ENCODE peak calls at places on chromosomes 6 and 20, in four cellular contexts. D, Y, G and R are unnamed samples.

GRCh38 chr6:166058064-166058739 is 109.4 kb downstream of the TBXT start:
- DNase-seq in G (peak), Y (no peak), D (no peak), R (no peak)

GRCh38 chr6:8392569-8392968 is 42.8 kb downstream of the SLC35B3 start:
- DNase-seq in D (no peak), G (no peak), Y (no peak), R (no peak)

GRCh38 chr20:59836768-59837167 is 96.7 kb downstream of the SYCP2 start:
- DNase-seq in G (no peak), D (no peak), Y (no peak), R (no peak)

GRCh38 chr6:159931112-159931511 is 37.8 kb upstream of the IGF2R start:
- DNase-seq in Y (no peak), G (no peak), D (no peak), R (no peak)

GRCh38 chr20:23120936-23121765 is 35.0 kb upstream of the CD93 start:
- DNase-seq in D (no peak), Y (no peak), G (no peak), R (peak)

GRCh38 chr20:50580842-50581544 is 70.8 kb downstream of the PTPN1 start:
- DNase-seq in Y (no peak), G (no peak), D (no peak), R (no peak)

GRCh38 chr6:112939543-112939942 is 592.4 kb downstream of the RFPL4B start:
- DNase-seq in G (no peak), D (no peak), Y (no peak), R (no peak)

GRCh38 chr6:148989585-148989984 is 242.8 kb downstream of the UST start:
- DNase-seq in G (no peak), D (no peak), Y (no peak), R (no peak)

GRCh38 chr6:108621117-108621516 is 60.4 kb downstream of the FOXO3 start:
- DNase-seq in Y (no peak), D (peak), G (no peak), R (peak)

GRCh38 chr6:78538002-78538401 is 329.3 kb upstream of the IRAK1BP1 start:
- DNase-seq in G (no peak), D (no peak), Y (no peak), R (no peak)

GRCh38 chr20:62772994-62773858 is 23.0 kb upstream of the MRGBP start:
- DNase-seq in D (no peak), Y (no peak), G (no peak), R (no peak)

GRCh38 chr6:43992783-43993505 is 134.3 kb downstream of the MRPL14 start:
- DNase-seq in G (no peak), Y (no peak), D (peak), R (peak)

GRCh38 chr6:7865811-7866210 is 44.8 kb downstream of the TXNDC5 start:
- DNase-seq in G (no peak), Y (no peak), D (no peak), R (no peak)

GRCh38 chr20:49541733-49542513 is 26.0 kb downstream of the PTGIS start:
- DNase-seq in G (peak), Y (peak), D (peak), R (peak)

GRCh38 chr6:129744201-129744879 is 34.4 kb upstream of the ARHGAP18 start:
- DNase-seq in G (peak), D (no peak), Y (peak), R (peak)

GRCh38 chr20:50434653-50435396 is 75.4 kb upstream of the PTPN1 start:
- DNase-seq in G (no peak), D (no peak), Y (no peak), R (no peak)

GRCh38 chr6:162082520-162082919 is 645.0 kb downstream of the PRKN start:
- DNase-seq in D (no peak), G (no peak), Y (no peak), R (no peak)

GRCh38 chr20:11906626-11907480 is 10.8 kb upstream of the BTBD3 start:
- DNase-seq in Y (no peak), G (no peak), D (no peak), R (no peak)

GRCh38 chr6:85920782-85921181 is 278.1 kb upstream of the SYNCRIP start:
- DNase-seq in Y (no peak), D (peak), G (no peak), R (no peak)

GRCh38 chr6:9388596-9388995 is 953.3 kb upstream of the SLC35B3 start:
- DNase-seq in G (no peak), D (no peak), Y (no peak), R (no peak)

GRCh38 chr6:116115781-116116180 is 10.2 kb downstream of the COL10A1 start:
- DNase-seq in G (no peak), Y (no peak), D (no peak), R (no peak)

GRCh38 chr6:105900120-105900937 is 185.8 kb upstream of the PRDM1 start:
- DNase-seq in G (no peak), Y (no peak), D (no peak), R (no peak)

GRCh38 chr6:44000164-44000842 is 126.9 kb downstream of the MRPL14 start:
- DNase-seq in Y (no peak), G (peak), D (no peak), R (no peak)

GRCh38 chr6:121485359-121485809 is 49.9 kb downstream of the GJA1 start:
- DNase-seq in D (no peak), G (no peak), Y (no peak), R (no peak)

GRCh38 chr6:33314515-33314942 is 651 bp upstream of the TAPBP start:
- DNase-seq in D (peak), Y (peak), G (peak), R (peak)

GRCh38 chr6:143872211-143872610 is 7.9 kb downstream of the ZC2HC1B start:
- DNase-seq in G (no peak), D (no peak), Y (no peak), R (no peak)

GRCh38 chr6:1726341-1726763 is 116.6 kb downstream of the FOXC1 start:
- DNase-seq in G (no peak), Y (no peak), D (no peak), R (no peak)

GRCh38 chr6:105263685-105264298 is 84.0 kb upstream of the POPDC3 start:
- DNase-seq in D (peak), G (no peak), Y (no peak), R (no peak)

GRCh38 chr20:31869942-31870702 is at the start of the genes DUSP15 and TTLL9:
- DNase-seq in Y (no peak), G (peak), D (peak), R (no peak)

GRCh38 chr6:93584280-93584679 is 164.9 kb upstream of the EPHA7 start:
- DNase-seq in D (no peak), Y (no peak), G (no peak), R (no peak)

GRCh38 chr6:2970034-2970685 is 1.2 kb downstream of the SERPINB6 start:
- DNase-seq in D (no peak), G (no peak), Y (no peak), R (no peak)

GRCh38 chr6:163651910-163652309 is 237.4 kb downstream of the QKI start:
- DNase-seq in Y (no peak), G (no peak), D (no peak), R (no peak)

GRCh38 chr6:157326979-157327378 is 3.7 kb upstream of the TMEM242 start:
- DNase-seq in D (no peak), G (no peak), Y (no peak), R (no peak)

GRCh38 chr6:34246563-34247391 is 2.0 kb downstream of the SMIM29 start:
- DNase-seq in D (no peak), G (peak), Y (no peak), R (peak)

GRCh38 chr6:113281014-113281810 is 575.9 kb upstream of the MARCKS start:
- DNase-seq in Y (no peak), D (no peak), G (no peak), R (no peak)

GRCh38 chr6:112951829-112952228 is 604.7 kb downstream of the RFPL4B start:
- DNase-seq in D (no peak), G (no peak), Y (no peak), R (no peak)

GRCh38 chr6:144066255-144066654 is 29.1 kb downstream of the SF3B5 start:
- DNase-seq in Y (no peak), G (no peak), D (no peak), R (no peak)

DNA sequence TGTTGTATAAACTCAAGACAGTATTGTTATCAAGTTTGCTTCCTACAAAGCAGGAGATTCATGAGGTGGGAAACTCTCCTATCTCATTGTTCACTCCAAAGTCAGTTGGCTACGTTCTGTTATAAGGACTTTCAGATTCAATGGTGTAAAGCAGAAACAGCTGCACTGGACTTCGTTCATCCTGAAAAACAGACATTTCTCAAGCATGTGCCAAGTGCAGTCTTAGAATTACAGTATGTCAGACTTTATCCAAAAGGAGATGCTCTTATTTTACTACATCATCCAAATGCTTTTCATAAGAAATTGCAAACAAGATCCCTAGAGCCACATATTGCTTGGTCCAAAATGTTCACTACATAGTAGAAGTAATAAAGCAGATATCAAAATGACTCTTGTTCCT is 14.9 kb downstream of the COL21A1 start:
- DNase-seq in G (no peak), Y (no peak), D (no peak), R (no peak)
- TF ChIP-seq EP300 in G (no peak), Y (no peak), D (no peak), R (no peak)

DNA sequence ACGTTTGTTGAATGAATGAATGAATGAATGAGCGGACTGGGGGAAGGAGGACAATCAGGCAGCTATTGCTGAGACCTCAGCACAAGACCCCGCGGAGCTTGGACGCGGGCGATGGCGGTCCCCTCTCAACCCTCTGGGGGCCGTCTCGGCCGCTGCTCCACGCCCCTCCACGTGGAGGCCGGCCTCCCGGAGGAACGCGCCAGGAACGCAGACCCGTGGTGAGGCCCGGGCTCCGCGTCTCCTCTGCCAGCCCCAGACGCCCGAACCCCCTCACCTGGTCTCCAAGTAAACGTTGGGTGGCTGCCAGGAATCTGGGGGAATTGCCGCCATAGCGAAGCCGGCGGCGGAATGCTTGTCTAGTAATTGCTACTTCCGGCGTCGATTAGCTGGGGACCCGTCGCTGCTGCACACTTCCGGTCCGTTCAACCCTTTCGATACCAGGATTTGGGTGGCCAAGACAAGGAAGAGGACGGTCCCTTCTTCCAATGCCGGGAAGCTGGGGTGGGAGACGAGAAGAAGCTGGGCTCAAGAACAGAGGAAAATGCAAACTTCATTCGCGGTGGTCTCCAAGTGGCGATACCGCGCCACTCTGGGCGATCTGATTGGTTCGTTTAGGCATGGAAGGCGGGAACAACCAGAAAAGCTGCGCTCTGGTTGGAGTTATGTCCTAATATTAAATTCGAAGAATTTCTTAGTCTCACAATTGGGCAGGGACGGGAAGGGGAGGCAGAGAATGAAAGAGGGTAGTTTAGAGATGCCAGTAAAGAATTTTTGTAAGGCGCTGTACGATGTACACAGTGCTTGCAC is at the start of gene PPIL1:
- DNase-seq in G (peak), Y (peak), D (peak), R (peak)
- TF ChIP-seq CTCF in G (no peak), Y (no peak), D (no peak), R (no peak)

GRCh38 chr6:41736207-41736710 is 851 bp upstream of the TFEB start:
- DNase-seq in G (no peak), Y (no peak), D (peak), R (no peak)

GRCh38 chr6:41736800-41737555 is 1.6 kb upstream of the TFEB start:
- DNase-seq in D (peak), Y (no peak), G (no peak), R (no peak)

GRCh38 chr6:41733707-41734665 is 1.4 kb downstream of the TFEB start:
- DNase-seq in G (peak), Y (peak), D (peak), R (peak)

GRCh38 chr6:41734666-41735426 is 562 bp downstream of the TFEB start:
- DNase-seq in Y (peak), G (peak), D (peak), R (peak)

DNA sequence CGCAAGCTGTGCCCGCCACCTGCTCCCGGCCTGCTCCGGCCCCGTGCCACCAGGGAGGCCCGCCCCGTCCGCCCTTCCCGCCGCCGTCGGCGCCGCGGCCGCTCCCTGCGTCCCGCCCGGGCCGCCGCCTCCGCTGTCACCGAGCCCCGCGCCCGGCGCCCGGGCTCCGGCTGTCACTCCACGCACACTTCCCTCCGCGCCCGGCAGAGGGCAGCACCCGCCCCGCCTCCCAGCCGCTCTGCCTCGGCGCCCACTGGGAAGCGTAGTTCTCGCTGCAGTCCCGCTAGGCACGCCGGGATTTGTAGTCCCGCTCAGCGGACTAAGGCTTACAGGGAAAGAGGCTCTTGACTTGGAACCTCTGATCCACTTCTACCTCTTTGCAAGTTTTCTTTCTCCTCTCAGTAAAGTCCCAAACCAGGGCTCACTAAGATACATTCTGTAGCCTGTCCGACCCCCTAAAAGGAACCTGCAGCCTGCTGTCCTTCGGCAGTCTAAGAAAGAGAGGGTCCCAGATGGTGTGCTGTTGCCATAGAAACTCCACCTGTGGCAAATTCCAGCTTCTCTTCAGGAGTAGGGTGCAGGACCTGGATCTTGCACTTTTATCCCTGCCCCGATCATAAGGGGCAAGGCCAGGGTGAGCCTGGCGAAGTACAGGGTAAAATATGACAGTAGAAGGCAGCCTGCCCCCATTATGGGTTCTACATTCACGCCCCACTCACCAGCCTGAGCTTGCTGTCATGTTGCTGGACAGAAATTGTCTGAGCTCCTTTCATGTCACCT is at the start of gene TFEB:
- DNase-seq in G (peak), Y (peak), D (peak), R (peak)
- TF ChIP-seq EP300 in G (no peak), Y (no peak), D (no peak), R (no peak)

GRCh38 chr20:51712501-51713212 is 55.5 kb downstream of the ATP9A start:
- DNase-seq in D (no peak), Y (peak), G (no peak), R (no peak)
- TF ChIP-seq CTCF in D (no peak), Y (peak), G (no peak), R (no peak)

DNA sequence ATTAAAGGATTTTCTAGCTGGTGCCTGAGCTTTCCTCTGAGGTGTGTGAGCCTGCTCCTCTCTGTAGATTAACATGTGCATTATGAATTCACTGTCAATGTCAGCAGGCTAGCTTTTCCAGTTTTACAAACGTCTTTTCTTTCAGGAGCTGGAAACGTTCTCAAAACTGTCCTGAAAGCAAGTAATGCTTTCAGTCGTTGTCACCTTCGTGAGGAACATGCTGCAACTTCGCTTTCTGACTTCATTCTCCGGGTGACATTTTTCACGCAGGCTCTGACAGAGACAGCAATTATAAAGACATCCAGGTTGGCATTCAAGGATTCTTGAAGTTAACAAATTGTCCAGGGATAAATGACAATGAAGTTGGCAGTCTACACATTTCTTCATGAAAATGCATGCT is 671.5 kb downstream of the DHX35 start:
- DNase-seq in D (no peak), G (no peak), Y (no peak), R (no peak)
- TF ChIP-seq EP300 in D (no peak), G (no peak), Y (no peak), R (no peak)

DNA sequence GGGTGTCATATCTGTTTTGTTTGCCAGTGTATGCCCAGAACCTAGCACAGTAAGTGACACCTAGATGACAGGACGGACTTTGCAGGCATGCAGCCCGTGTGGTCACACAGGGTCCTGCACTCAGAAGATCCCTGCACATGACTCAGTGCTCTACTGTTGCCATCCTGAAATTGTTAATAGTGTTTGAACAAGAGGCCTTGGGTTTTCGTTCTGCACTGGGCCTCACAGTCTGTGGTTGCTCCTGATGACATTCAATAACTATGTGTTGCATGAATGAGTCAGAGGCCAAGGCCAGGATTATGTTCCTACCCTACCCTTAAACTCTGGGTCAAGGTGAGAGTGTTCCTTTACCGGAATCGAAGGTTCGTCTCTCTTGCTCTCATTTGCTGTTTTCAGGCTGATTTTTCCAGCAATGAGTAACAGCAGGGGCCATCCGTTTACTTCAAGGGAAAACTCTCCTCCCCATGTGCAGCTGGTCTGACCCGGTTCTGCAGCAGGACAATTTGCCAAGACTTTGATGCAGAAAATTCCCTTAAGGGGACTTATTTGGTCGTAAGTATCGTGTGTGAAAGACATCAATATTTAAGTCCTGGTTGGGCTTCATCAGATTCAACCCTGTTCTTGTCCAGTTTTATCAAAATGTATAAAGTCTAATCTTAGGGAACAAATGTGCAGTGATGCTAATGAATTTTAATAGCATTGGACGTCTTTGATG is 13.0 kb upstream of the PFDN4 start:
- DNase-seq in G (no peak), D (no peak), Y (peak), R (no peak)
- TF ChIP-seq CTCF in G (no peak), D (no peak), Y (no peak), R (no peak)

DNA sequence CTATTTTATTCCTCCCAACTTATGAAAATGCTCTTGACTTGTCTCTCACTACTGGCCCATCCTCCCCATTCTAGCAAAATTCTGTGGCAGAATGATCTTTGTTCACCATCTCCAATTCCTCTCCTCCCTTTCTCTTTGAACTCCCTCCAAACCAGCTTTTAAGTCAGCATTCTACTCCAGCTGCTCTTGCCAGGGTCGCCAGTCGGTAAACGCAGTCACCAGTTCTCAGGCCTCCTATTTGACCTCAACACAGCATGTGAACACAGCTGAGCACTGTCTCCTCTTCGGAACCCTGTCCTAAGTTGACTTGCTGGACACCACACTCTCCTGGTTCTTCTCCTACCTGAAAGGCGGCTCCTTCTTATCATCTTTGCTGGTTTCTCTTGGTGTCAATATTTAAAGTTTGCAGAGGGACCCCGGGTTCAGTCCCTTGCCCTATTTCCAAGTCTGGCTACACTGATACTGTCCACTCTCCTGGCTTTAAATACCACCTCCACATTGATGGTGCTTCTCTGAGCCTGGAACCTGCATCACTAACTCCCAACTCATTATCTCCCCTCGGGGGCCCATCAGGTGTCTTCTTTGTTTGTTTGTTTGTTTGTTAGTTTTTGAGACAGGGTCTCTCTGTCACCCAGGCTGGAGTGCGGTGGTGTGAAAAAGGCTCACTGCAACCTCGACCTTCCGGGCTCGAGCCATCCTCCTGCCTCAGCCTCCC is 27.4 kb downstream of the GDAP1L1 start:
- DNase-seq in G (no peak), D (no peak), Y (no peak), R (peak)
- TF ChIP-seq EP300 in G (no peak), D (no peak), Y (no peak), R (no peak)